ENCODE peak calls at places on chromosomes 5 and 9, in five cellular contexts. W, H, K, L and T are unnamed samples.

GRCh38 chr9:4661165-4662095 is 664 bp upstream of the PLPP6 start:
- DNase-seq in L (no peak), W (no peak), H (no peak), K (no peak), T (no peak)

GRCh38 chr5:169847519-169847918 is 132.8 kb downstream of the INSYN2B start:
- DNase-seq in W (no peak), K (no peak), H (no peak), L (no peak), T (no peak)

GRCh38 chr5:123670981-123671557 is 159.1 kb downstream of the CSNK1G3 start:
- DNase-seq in H (no peak), W (peak), K (peak), L (peak), T (peak)

GRCh38 chr5:117110548-117110947 is 535.9 kb upstream of the SEMA6A start:
- DNase-seq in K (no peak), L (no peak), H (no peak), W (no peak), T (no peak)

GRCh38 chr5:73327908-73328455 is 120.6 kb downstream of the FOXD1 start:
- DNase-seq in H (no peak), K (no peak), L (no peak), W (no peak), T (no peak)

GRCh38 chr5:88142801-88143692 is 125.6 kb downstream of the TMEM161B start:
- DNase-seq in L (no peak), K (no peak), W (no peak), H (no peak), T (no peak)

GRCh38 chr5:123708074-123708806 is 196.3 kb downstream of the CSNK1G3 start:
- DNase-seq in L (no peak), K (peak), W (no peak), H (no peak), T (no peak)

GRCh38 chr5:472076-472655 is 29.2 kb downstream of the EXOC3 start:
- DNase-seq in L (peak), W (peak), K (no peak), H (no peak), T (no peak)

GRCh38 chr9:101495810-101496209 is 37.8 kb upstream of the RNF20 start:
- DNase-seq in H (no peak), L (no peak), W (no peak), K (no peak), T (no peak)

GRCh38 chr5:124161286-124161685 is 585.2 kb downstream of the ZNF608 start:
- DNase-seq in H (no peak), W (no peak), K (no peak), L (no peak), T (no peak)

GRCh38 chr5:122447072-122447471 is 135.0 kb downstream of the SNCAIP start:
- DNase-seq in K (no peak), L (no peak), W (no peak), H (no peak), T (no peak)

GRCh38 chr9:110214090-110214489 is 6.1 kb upstream of the C9orf152 start:
- DNase-seq in L (no peak), W (no peak), H (no peak), K (no peak), T (no peak)

GRCh38 chr5:160129841-160130240 is 10.6 kb upstream of the PWWP2A start:
- DNase-seq in K (no peak), W (no peak), H (no peak), L (no peak), T (no peak)

GRCh38 chr9:137044502-137045177 is 1.3 kb downstream of the NPDC1 start:
- DNase-seq in L (no peak), K (no peak), W (peak), H (no peak), T (peak)

GRCh38 chr5:57550132-57550531 is 67.5 kb upstream of the ACTBL2 start:
- DNase-seq in L (no peak), W (no peak), K (no peak), H (no peak), T (no peak)

GRCh38 chr5:10288600-10289213 is 19.0 kb downstream of the CMBL start:
- DNase-seq in K (peak), H (no peak), W (peak), L (peak), T (peak)

GRCh38 chr5:3612561-3613175 is 17.0 kb downstream of the IRX1 start:
- DNase-seq in H (no peak), W (no peak), L (no peak), K (no peak), T (no peak)

GRCh38 chr5:41266377-41266776 is 53.0 kb upstream of the C6 start:
- DNase-seq in L (no peak), H (no peak), W (no peak), K (no peak), T (no peak)

GRCh38 chr9:123113185-123113584 is 79.7 kb downstream of the GPR21 start:
- DNase-seq in W (no peak), L (no peak), H (no peak), K (no peak), T (no peak)

GRCh38 chr5:59460368-59461153 is 433.0 kb downstream of the PDE4D start:
- DNase-seq in H (no peak), W (no peak), K (no peak), L (no peak), T (no peak)

GRCh38 chr9:137482094-137482781 is 23.1 kb upstream of the NSMF start:
- DNase-seq in L (peak), W (peak), K (peak), H (no peak), T (peak)

GRCh38 chr5:7759257-7759871 is 91.6 kb downstream of the CFAP90 start:
- DNase-seq in H (no peak), K (no peak), L (no peak), W (no peak), T (no peak)

GRCh38 chr9:6757988-6758417 is 230 bp downstream of the KDM4C start:
- DNase-seq in K (no peak), H (peak), L (peak), W (no peak), T (peak)

GRCh38 chr9:138048184-138048583 is 170.6 kb downstream of the CACNA1B start:
- DNase-seq in H (no peak), K (no peak), W (peak), L (no peak), T (no peak)

GRCh38 chr9:469672-470040 is 255.0 kb downstream of the DOCK8 start:
- DNase-seq in H (no peak), K (peak), W (peak), L (no peak), T (peak)

GRCh38 chr9:88745281-88746001 is 210.5 kb downstream of the NXNL2 start:
- DNase-seq in L (no peak), W (no peak), K (no peak), H (no peak), T (no peak)

GRCh38 chr5:117010574-117010973 is 436.0 kb upstream of the SEMA6A start:
- DNase-seq in K (no peak), L (no peak), W (no peak), H (no peak), T (no peak)

GRCh38 chr9:127568971-127569818 is 42.9 kb upstream of the STXBP1 start:
- DNase-seq in H (no peak), W (peak), K (peak), L (peak), T (peak)

GRCh38 chr5:147455321-147455720 is 54.5 kb downstream of the DPYSL3 start:
- DNase-seq in K (peak), H (no peak), L (no peak), W (no peak), T (no peak)
- H3K4me3 ChIP-seq in K (no peak), H (no peak), L (no peak), W (no peak), T (no peak)

DNA sequence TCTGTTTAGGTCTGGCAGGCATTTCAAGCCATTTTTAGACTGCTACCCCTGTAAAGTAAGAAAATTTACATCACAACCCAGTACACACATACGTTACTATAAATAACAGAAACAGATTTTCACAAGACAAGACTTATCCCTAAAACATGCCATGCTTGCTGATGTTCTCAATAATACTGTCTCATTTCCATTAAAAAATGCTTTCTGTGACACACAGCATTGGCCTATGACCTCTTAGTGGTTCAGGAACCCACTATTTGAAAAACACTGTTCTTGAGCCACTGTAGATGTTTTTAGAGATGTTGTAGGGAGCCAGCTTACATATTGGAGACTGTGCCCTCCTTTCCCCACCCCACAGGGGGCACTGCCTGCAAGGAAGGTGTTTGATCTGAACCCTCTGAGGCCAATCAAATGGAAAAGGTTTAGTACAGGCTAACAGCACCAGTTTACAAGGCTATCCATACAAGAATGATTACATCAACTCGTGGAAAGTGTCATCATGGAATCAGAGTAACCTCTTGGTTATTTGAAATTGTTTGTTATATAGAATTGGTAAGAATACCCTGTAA is 30.8 kb downstream of the ZSWIM6 start:
- DNase-seq in L (no peak), W (no peak), K (no peak), H (no peak), T (no peak)
- TF ChIP-seq CTCF in L (peak), W (no peak), K (no peak), H (no peak), T (no peak)

GRCh38 chr9:96448546-96449170 is 1.3 kb upstream of the HABP4 start:
- DNase-seq in L (no peak), W (no peak), H (no peak), K (no peak), T (no peak)

GRCh38 chr9:96449522-96449843 is 486 bp upstream of the HABP4 start:
- DNase-seq in K (no peak), W (no peak), L (no peak), H (no peak), T (no peak)

GRCh38 chr9:96450613-96451544 is 910 bp downstream of the HABP4 start:
- DNase-seq in W (peak), H (no peak), K (peak), L (peak), T (peak)

GRCh38 chr9:96447406-96447805 is 2.6 kb upstream of the HABP4 start:
- DNase-seq in L (no peak), K (no peak), W (no peak), H (no peak), T (no peak)

GRCh38 chr9:96449844-96450612 is at the start of gene HABP4:
- DNase-seq in L (peak), H (peak), K (peak), W (peak), T (peak)
- TF ChIP-seq POLR2A in L (peak), H (peak), K (peak), W (no peak), T (peak)

GRCh38 chr5:110727025-110727314 is 499 bp upstream of the TMEM232 start:
- DNase-seq in L (no peak), W (no peak), H (no peak), K (no peak), T (no peak)

GRCh38 chr5:110726249-110727024 is at the start of gene TMEM232:
- DNase-seq in K (peak), L (peak), W (peak), H (peak), T (peak)
- H3K4me3 ChIP-seq in K (no peak), L (peak), W (peak), H (peak), T (peak)

GRCh38 chr5:129172561-129172960 is 78.0 kb downstream of the ISOC1 start:
- DNase-seq in K (no peak), W (no peak), L (no peak), H (no peak), T (no peak)
- TF ChIP-seq CTCF in K (no peak), W (no peak), L (no peak), H (no peak), T (peak)

GRCh38 chr9:71121275-71122168 is at the start of gene TRPM3:
- DNase-seq in W (no peak), L (no peak), K (no peak), H (no peak), T (no peak)
- TF ChIP-seq POLR2A in W (no peak), L (no peak), K (no peak), H (no peak), T (no peak)

GRCh38 chr5:177496111-177497010 is 1.0 kb downstream of the PDLIM7 start:
- DNase-seq in K (no peak), H (no peak), W (peak), L (peak), T (peak)

GRCh38 chr5:177493795-177494355 is 3.5 kb downstream of the PDLIM7 start:
- DNase-seq in K (no peak), L (no peak), W (no peak), H (no peak), T (no peak)

GRCh38 chr5:177495243-177496060 is 2.0 kb downstream of the PDLIM7 start:
- DNase-seq in W (peak), L (no peak), K (no peak), H (no peak), T (peak)

GRCh38 chr5:177492841-177493240 is 4.6 kb downstream of the PDLIM7 start:
- DNase-seq in L (peak), W (no peak), H (no peak), K (no peak), T (no peak)

GRCh38 chr5:177494356-177495195 is 2.8 kb downstream of the PDLIM7 start:
- DNase-seq in H (no peak), W (peak), L (peak), K (no peak), T (peak)
- H3K4me3 ChIP-seq in H (no peak), W (peak), L (no peak), K (no peak), T (peak)